ENCODE peak calls at places on chromosomes 3 and 15, in nine cellular contexts. One of them, this sample, is unnamed.

GRCh38 chr3:172617013-172617706 is 93.7 kb downstream of the NCEH1 start:
- DNase-seq in choroid plexus epithelial cell: no peak
- DNase-seq in glutamatergic neuron: no peak
- DNase-seq in neural crest cell: no peak
- DNase-seq in GM10248: no peak
- DNase-seq in astrocyte: no peak
- DNase-seq in AG09309: no peak
- DNase-seq in thoracic aorta: no peak
- DNase-seq in CD8-positive, alpha-beta T cell: no peak
- DNase-seq in this sample: no peak

GRCh38 chr15:92801774-92802464 is 98.2 kb upstream of the CHD2 start:
- DNase-seq in choroid plexus epithelial cell: peak; percentile 79
- DNase-seq in glutamatergic neuron: no peak
- DNase-seq in neural crest cell: no peak
- DNase-seq in GM10248: no peak
- DNase-seq in astrocyte: peak; percentile 98
- DNase-seq in AG09309: peak; percentile 89
- DNase-seq in thoracic aorta: no peak
- DNase-seq in CD8-positive, alpha-beta T cell: no peak
- DNase-seq in this sample: no peak

GRCh38 chr3:113898892-113899291 is 48.9 kb upstream of the ZDHHC23 start:
- DNase-seq in choroid plexus epithelial cell: peak; percentile 86
- DNase-seq in glutamatergic neuron: no peak
- DNase-seq in neural crest cell: no peak
- DNase-seq in GM10248: no peak
- DNase-seq in astrocyte: peak; percentile 33
- DNase-seq in AG09309: peak; percentile 28
- DNase-seq in thoracic aorta: no peak
- DNase-seq in CD8-positive, alpha-beta T cell: no peak
- DNase-seq in this sample: no peak

GRCh38 chr15:25741253-25741575 is 121.9 kb downstream of the ATP10A start:
- DNase-seq in choroid plexus epithelial cell: no peak
- DNase-seq in glutamatergic neuron: no peak
- DNase-seq in neural crest cell: no peak
- DNase-seq in GM10248: no peak
- DNase-seq in astrocyte: no peak
- DNase-seq in AG09309: no peak
- DNase-seq in thoracic aorta: no peak
- DNase-seq in CD8-positive, alpha-beta T cell: no peak
- DNase-seq in this sample: no peak

GRCh38 chr15:69509131-69509530 is 56.5 kb downstream of the RPLP1 start:
- DNase-seq in choroid plexus epithelial cell: no peak
- DNase-seq in glutamatergic neuron: no peak
- DNase-seq in neural crest cell: no peak
- DNase-seq in GM10248: no peak
- DNase-seq in astrocyte: peak; percentile 37
- DNase-seq in AG09309: no peak
- DNase-seq in thoracic aorta: no peak
- DNase-seq in CD8-positive, alpha-beta T cell: peak; percentile 36
- DNase-seq in this sample: no peak

GRCh38 chr3:30752961-30753360 is 141.5 kb downstream of the GADL1 start:
- DNase-seq in choroid plexus epithelial cell: peak; percentile 87
- DNase-seq in glutamatergic neuron: no peak
- DNase-seq in neural crest cell: no peak
- DNase-seq in GM10248: no peak
- DNase-seq in astrocyte: peak; percentile 71
- DNase-seq in AG09309: peak; percentile 60
- DNase-seq in thoracic aorta: no peak
- DNase-seq in CD8-positive, alpha-beta T cell: no peak
- DNase-seq in this sample: no peak

GRCh38 chr15:61383421-61383820 is 154.3 kb upstream of the RORA start:
- DNase-seq in choroid plexus epithelial cell: peak; percentile 69
- DNase-seq in glutamatergic neuron: no peak
- DNase-seq in neural crest cell: no peak
- DNase-seq in GM10248: no peak
- DNase-seq in astrocyte: peak; percentile 8
- DNase-seq in AG09309: peak; percentile 78
- DNase-seq in thoracic aorta: no peak
- DNase-seq in CD8-positive, alpha-beta T cell: no peak
- DNase-seq in this sample: no peak

GRCh38 chr15:31280037-31280830 is 46.4 kb upstream of the KLF13 start:
- DNase-seq in choroid plexus epithelial cell: no peak
- DNase-seq in glutamatergic neuron: peak; percentile 3
- DNase-seq in neural crest cell: peak; percentile 44
- DNase-seq in GM10248: no peak
- DNase-seq in astrocyte: no peak
- DNase-seq in AG09309: no peak
- DNase-seq in thoracic aorta: no peak
- DNase-seq in CD8-positive, alpha-beta T cell: no peak
- DNase-seq in this sample: no peak

GRCh38 chr15:81155375-81156218 is 21.5 kb downstream of the CFAP161 start:
- DNase-seq in choroid plexus epithelial cell: peak; percentile 87
- DNase-seq in glutamatergic neuron: no peak
- DNase-seq in neural crest cell: peak; percentile 3
- DNase-seq in GM10248: peak; percentile 41
- DNase-seq in astrocyte: peak; percentile 22
- DNase-seq in AG09309: peak; percentile 53
- DNase-seq in thoracic aorta: no peak
- DNase-seq in CD8-positive, alpha-beta T cell: peak; percentile 50
- DNase-seq in this sample: no peak

GRCh38 chr3:109081746-109082510 is 36.0 kb downstream of the MORC1 start:
- DNase-seq in choroid plexus epithelial cell: peak; percentile 66
- DNase-seq in glutamatergic neuron: peak; percentile 24
- DNase-seq in neural crest cell: peak; percentile 8
- DNase-seq in GM10248: peak; percentile 49
- DNase-seq in astrocyte: peak; percentile 36
- DNase-seq in AG09309: no peak
- DNase-seq in thoracic aorta: no peak
- DNase-seq in CD8-positive, alpha-beta T cell: no peak
- DNase-seq in this sample: peak; percentile 23

GRCh38 chr15:48641416-48641815 is 4.1 kb downstream of the FBN1 start:
- DNase-seq in choroid plexus epithelial cell: peak; percentile 75
- DNase-seq in glutamatergic neuron: no peak
- DNase-seq in neural crest cell: no peak
- DNase-seq in GM10248: peak; percentile 20
- DNase-seq in astrocyte: no peak
- DNase-seq in AG09309: no peak
- DNase-seq in thoracic aorta: no peak
- DNase-seq in CD8-positive, alpha-beta T cell: no peak
- DNase-seq in this sample: no peak

GRCh38 chr3:32384938-32385337 is 6.7 kb upstream of the CMTM7 start:
- DNase-seq in choroid plexus epithelial cell: peak; percentile 72
- DNase-seq in glutamatergic neuron: peak; percentile 58
- DNase-seq in neural crest cell: no peak
- DNase-seq in GM10248: no peak
- DNase-seq in astrocyte: no peak
- DNase-seq in AG09309: no peak
- DNase-seq in thoracic aorta: no peak
- DNase-seq in CD8-positive, alpha-beta T cell: no peak
- DNase-seq in this sample: no peak

GRCh38 chr3:188927971-188928370 is 243.8 kb upstream of the TPRG1 start:
- DNase-seq in choroid plexus epithelial cell: no peak
- DNase-seq in glutamatergic neuron: no peak
- DNase-seq in neural crest cell: no peak
- DNase-seq in GM10248: no peak
- DNase-seq in astrocyte: no peak
- DNase-seq in AG09309: no peak
- DNase-seq in thoracic aorta: no peak
- DNase-seq in CD8-positive, alpha-beta T cell: no peak
- DNase-seq in this sample: no peak

GRCh38 chr3:79286882-79287281 is 480.9 kb downstream of the ROBO1 start:
- DNase-seq in choroid plexus epithelial cell: no peak
- DNase-seq in glutamatergic neuron: no peak
- DNase-seq in neural crest cell: no peak
- DNase-seq in GM10248: no peak
- DNase-seq in astrocyte: no peak
- DNase-seq in AG09309: no peak
- DNase-seq in thoracic aorta: no peak
- DNase-seq in CD8-positive, alpha-beta T cell: no peak
- DNase-seq in this sample: no peak

GRCh38 chr3:46372492-46373359 is 2.0 kb downstream of the CCR5 start:
- DNase-seq in choroid plexus epithelial cell: peak; percentile 72
- DNase-seq in glutamatergic neuron: no peak
- DNase-seq in neural crest cell: no peak
- DNase-seq in GM10248: no peak
- DNase-seq in astrocyte: no peak
- DNase-seq in AG09309: peak; percentile 5
- DNase-seq in thoracic aorta: no peak
- DNase-seq in CD8-positive, alpha-beta T cell: no peak
- DNase-seq in this sample: no peak

DNA sequence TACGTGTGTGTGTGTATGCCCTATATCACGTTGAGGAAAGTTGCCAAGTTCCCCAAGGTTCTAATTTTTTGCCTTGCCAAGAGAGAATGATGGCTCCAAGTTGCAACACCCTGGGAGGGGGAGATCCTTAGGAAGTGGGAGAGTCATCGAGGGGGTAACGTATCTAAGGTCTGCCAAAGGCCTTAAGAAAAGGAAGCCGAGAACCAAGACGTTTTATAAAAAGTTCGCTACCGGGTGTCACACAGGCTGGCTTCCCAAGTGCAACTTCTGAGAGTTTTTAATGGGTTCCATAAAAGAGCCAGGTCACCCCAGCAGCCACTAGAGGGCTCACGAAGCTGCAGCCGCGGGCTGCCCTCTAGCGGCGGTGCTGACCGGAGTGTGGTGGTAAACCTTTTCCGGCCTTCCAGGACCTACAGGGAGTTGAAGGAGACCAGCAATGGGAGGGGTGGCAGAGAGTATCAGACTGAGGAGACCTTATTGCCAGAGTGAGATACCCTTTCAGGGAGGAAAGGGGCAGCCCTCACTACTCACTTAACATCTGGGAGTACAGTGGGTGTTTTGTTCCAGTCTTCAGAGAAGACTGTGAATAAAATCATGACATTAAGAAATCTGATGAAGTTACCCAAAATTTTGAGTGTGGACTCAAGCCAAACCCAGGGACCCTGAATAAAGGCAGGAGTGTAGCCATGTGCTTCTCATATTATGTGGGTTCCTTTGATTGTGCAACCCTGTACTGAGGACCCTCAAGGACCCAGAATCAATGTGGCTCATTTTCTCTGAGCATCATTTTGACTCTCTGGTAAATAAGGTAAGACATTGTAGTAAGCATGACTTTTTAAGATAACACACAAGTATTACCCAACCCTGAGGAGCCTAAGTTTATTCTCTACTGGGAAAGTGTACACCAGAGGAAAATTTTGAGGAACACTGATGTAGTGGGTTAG is 2.5 kb upstream of the RFX7 start:
- DNase-seq in choroid plexus epithelial cell: peak; percentile 92
- DNase-seq in glutamatergic neuron: peak; percentile 92
- DNase-seq in neural crest cell: peak; percentile 78
- DNase-seq in GM10248: peak; percentile 81
- DNase-seq in astrocyte: peak; percentile 67
- DNase-seq in AG09309: peak; percentile 57
- DNase-seq in thoracic aorta: peak; percentile 48
- DNase-seq in CD8-positive, alpha-beta T cell: peak; percentile 92
- DNase-seq in this sample: peak; percentile 78
- TF ChIP-seq CTCF in choroid plexus epithelial cell: peak; percentile 100
- TF ChIP-seq CTCF in glutamatergic neuron: peak; percentile 98
- TF ChIP-seq CTCF in neural crest cell: peak; percentile 100
- TF ChIP-seq CTCF in GM10248: peak; percentile 100
- TF ChIP-seq CTCF in astrocyte: peak; percentile 100
- TF ChIP-seq CTCF in AG09309: peak; percentile 100
- TF ChIP-seq CTCF in thoracic aorta: peak; percentile 94
- TF ChIP-seq CTCF in CD8-positive, alpha-beta T cell: peak; percentile 100
- TF ChIP-seq CTCF in this sample: peak; percentile 97

DNA sequence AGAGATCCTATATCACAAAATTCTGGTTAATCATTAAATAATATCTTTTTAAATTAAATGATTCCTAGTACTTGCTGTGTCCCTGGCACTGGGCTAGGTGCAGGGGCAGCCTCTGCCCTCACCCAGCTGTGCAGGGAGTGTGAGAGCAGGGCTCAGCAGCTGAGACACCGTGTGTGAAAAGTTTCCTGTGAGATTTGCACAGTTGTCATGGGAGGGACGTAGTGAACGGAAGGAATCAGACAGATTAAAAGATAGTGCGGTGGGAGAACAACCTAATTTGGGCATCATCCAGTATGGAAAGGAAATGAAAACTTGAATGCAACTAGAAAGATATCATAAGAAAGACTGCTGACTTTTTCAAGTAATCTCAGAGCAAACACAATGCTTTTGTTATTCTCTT is 204.1 kb downstream of the SSR3 start:
- DNase-seq in choroid plexus epithelial cell: no peak
- DNase-seq in glutamatergic neuron: no peak
- DNase-seq in neural crest cell: no peak
- DNase-seq in GM10248: no peak
- DNase-seq in astrocyte: no peak
- DNase-seq in AG09309: no peak
- DNase-seq in thoracic aorta: no peak
- DNase-seq in CD8-positive, alpha-beta T cell: no peak
- DNase-seq in this sample: no peak
- TF ChIP-seq CTCF in choroid plexus epithelial cell: no peak
- TF ChIP-seq CTCF in glutamatergic neuron: no peak
- TF ChIP-seq CTCF in neural crest cell: no peak
- TF ChIP-seq CTCF in GM10248: no peak
- TF ChIP-seq CTCF in astrocyte: no peak
- TF ChIP-seq CTCF in AG09309: no peak
- TF ChIP-seq CTCF in thoracic aorta: no peak
- TF ChIP-seq CTCF in CD8-positive, alpha-beta T cell: no peak
- TF ChIP-seq CTCF in this sample: no peak

DNA sequence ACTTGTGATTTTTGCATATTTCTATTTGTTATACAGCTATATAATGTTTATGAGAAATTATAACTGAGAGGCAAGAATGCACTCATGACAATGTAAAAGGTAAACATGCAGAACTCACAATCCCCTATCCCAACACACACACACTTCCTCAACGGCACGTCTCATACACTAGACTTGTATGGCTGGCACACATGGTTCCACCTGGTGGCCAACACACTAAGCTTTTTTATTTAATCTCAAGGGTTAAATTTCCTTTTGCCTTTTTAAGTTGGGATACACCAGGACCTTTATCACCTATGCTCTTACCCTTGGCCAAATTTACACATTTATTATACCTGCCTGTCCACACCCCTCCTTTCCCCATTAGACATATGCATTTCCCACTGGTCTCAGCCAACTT is 88.6 kb upstream of the PSMD6 start:
- DNase-seq in choroid plexus epithelial cell: no peak
- DNase-seq in glutamatergic neuron: no peak
- DNase-seq in neural crest cell: no peak
- DNase-seq in GM10248: no peak
- DNase-seq in astrocyte: no peak
- DNase-seq in AG09309: no peak
- DNase-seq in thoracic aorta: no peak
- DNase-seq in CD8-positive, alpha-beta T cell: no peak
- DNase-seq in this sample: no peak
- TF ChIP-seq CTCF in choroid plexus epithelial cell: peak; percentile 9
- TF ChIP-seq CTCF in glutamatergic neuron: no peak
- TF ChIP-seq CTCF in neural crest cell: peak; percentile 19
- TF ChIP-seq CTCF in GM10248: no peak
- TF ChIP-seq CTCF in astrocyte: peak; percentile 10
- TF ChIP-seq CTCF in AG09309: no peak
- TF ChIP-seq CTCF in thoracic aorta: no peak
- TF ChIP-seq CTCF in CD8-positive, alpha-beta T cell: no peak
- TF ChIP-seq CTCF in this sample: no peak

DNA sequence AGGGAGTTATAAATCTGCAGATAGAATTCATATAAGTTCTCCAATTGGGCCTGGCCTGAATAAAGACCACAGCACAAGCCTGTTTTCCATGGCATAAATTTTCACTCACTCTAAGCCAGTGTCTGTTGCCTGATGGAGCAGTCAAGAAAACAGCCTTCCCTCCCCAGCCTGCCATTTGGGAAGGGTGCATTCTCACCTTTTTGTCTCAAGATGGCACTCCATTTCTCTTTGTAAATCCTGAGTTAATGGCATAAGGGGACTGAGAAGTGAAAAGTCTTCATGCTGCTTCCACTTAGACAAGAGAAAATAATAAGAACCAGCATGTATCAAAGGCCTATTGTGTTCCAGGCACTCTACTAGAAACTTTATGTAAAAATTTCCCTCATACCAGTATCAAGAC is 115.6 kb upstream of the MANF start:
- DNase-seq in choroid plexus epithelial cell: peak; percentile 16
- DNase-seq in glutamatergic neuron: no peak
- DNase-seq in neural crest cell: no peak
- DNase-seq in GM10248: no peak
- DNase-seq in astrocyte: no peak
- DNase-seq in AG09309: peak; percentile 1
- DNase-seq in thoracic aorta: no peak
- DNase-seq in CD8-positive, alpha-beta T cell: no peak
- DNase-seq in this sample: no peak
- TF ChIP-seq CTCF in choroid plexus epithelial cell: peak; percentile 33
- TF ChIP-seq CTCF in glutamatergic neuron: no peak
- TF ChIP-seq CTCF in neural crest cell: no peak
- TF ChIP-seq CTCF in GM10248: no peak
- TF ChIP-seq CTCF in astrocyte: no peak
- TF ChIP-seq CTCF in AG09309: peak; percentile 35
- TF ChIP-seq CTCF in thoracic aorta: no peak
- TF ChIP-seq CTCF in CD8-positive, alpha-beta T cell: no peak
- TF ChIP-seq CTCF in this sample: no peak

This sample was measured in activated B cell treated with CpG ODN at 0.5 μM for 24 hours.